ENCODE peak calls at places on chromosomes 16 and 17, in ten cellular contexts. One of them, this sample, is unnamed.

GRCh38 chr16:3235856-3236669 is 1.1 kb upstream of the ZNF200 start:
- DNase-seq in NCI-H524: no peak
- DNase-seq in stimulated activated CD8-positive, alpha-beta memory T cell treated with anti-CD3 and anti-CD28 coated beads, Interleukin-2, amount 100 ng/mL, for 1 hour: no peak
- DNase-seq in A172: no peak
- DNase-seq in substantia nigra: no peak
- DNase-seq in suprapubic skin: no peak
- DNase-seq in B cell: no peak
- DNase-seq in NCI-H2081: no peak
- DNase-seq in HAP-1: no peak
- DNase-seq in T-helper 2 cell: peak
- DNase-seq in this sample: no peak

GRCh38 chr16:5604770-5605169 is 507.2 kb upstream of the EEF2KMT start:
- DNase-seq in suprapubic skin: no peak
- DNase-seq in NCI-H2081: no peak
- DNase-seq in HAP-1: no peak
- DNase-seq in A172: no peak
- DNase-seq in stimulated activated CD8-positive, alpha-beta memory T cell treated with anti-CD3 and anti-CD28 coated beads, Interleukin-2, amount 100 ng/mL, for 1 hour: no peak
- DNase-seq in T-helper 2 cell: no peak
- DNase-seq in substantia nigra: no peak
- DNase-seq in B cell: no peak
- DNase-seq in NCI-H524: no peak
- DNase-seq in this sample: no peak

GRCh38 chr17:69062860-69063621 is 2.3 kb upstream of the ABCA9 start:
- DNase-seq in T-helper 2 cell: no peak
- DNase-seq in HAP-1: no peak
- DNase-seq in substantia nigra: no peak
- DNase-seq in stimulated activated CD8-positive, alpha-beta memory T cell treated with anti-CD3 and anti-CD28 coated beads, Interleukin-2, amount 100 ng/mL, for 1 hour: no peak
- DNase-seq in NCI-H2081: no peak
- DNase-seq in A172: no peak
- DNase-seq in suprapubic skin: no peak
- DNase-seq in NCI-H524: no peak
- DNase-seq in B cell: no peak
- DNase-seq in this sample: no peak

GRCh38 chr17:32461498-32461852 is 17.2 kb downstream of the PSMD11 start:
- DNase-seq in T-helper 2 cell: no peak
- DNase-seq in stimulated activated CD8-positive, alpha-beta memory T cell treated with anti-CD3 and anti-CD28 coated beads, Interleukin-2, amount 100 ng/mL, for 1 hour: no peak
- DNase-seq in NCI-H524: no peak
- DNase-seq in HAP-1: no peak
- DNase-seq in substantia nigra: no peak
- DNase-seq in NCI-H2081: no peak
- DNase-seq in B cell: no peak
- DNase-seq in A172: no peak
- DNase-seq in suprapubic skin: no peak
- DNase-seq in this sample: no peak

GRCh38 chr17:58060596-58061191 is 22.5 kb upstream of the DYNLL2 start:
- DNase-seq in NCI-H2081: peak
- DNase-seq in NCI-H524: no peak
- DNase-seq in HAP-1: no peak
- DNase-seq in T-helper 2 cell: no peak
- DNase-seq in B cell: no peak
- DNase-seq in suprapubic skin: no peak
- DNase-seq in A172: peak
- DNase-seq in substantia nigra: no peak
- DNase-seq in stimulated activated CD8-positive, alpha-beta memory T cell treated with anti-CD3 and anti-CD28 coated beads, Interleukin-2, amount 100 ng/mL, for 1 hour: no peak
- DNase-seq in this sample: no peak

GRCh38 chr17:2883544-2884203 is 87.4 kb downstream of the RAP1GAP2 start:
- DNase-seq in B cell: no peak
- DNase-seq in NCI-H2081: no peak
- DNase-seq in suprapubic skin: no peak
- DNase-seq in substantia nigra: no peak
- DNase-seq in T-helper 2 cell: no peak
- DNase-seq in A172: peak
- DNase-seq in HAP-1: peak
- DNase-seq in stimulated activated CD8-positive, alpha-beta memory T cell treated with anti-CD3 and anti-CD28 coated beads, Interleukin-2, amount 100 ng/mL, for 1 hour: no peak
- DNase-seq in NCI-H524: peak
- DNase-seq in this sample: no peak

GRCh38 chr16:20352615-20353014 is at the start of gene UMOD:
- DNase-seq in A172: no peak
- DNase-seq in stimulated activated CD8-positive, alpha-beta memory T cell treated with anti-CD3 and anti-CD28 coated beads, Interleukin-2, amount 100 ng/mL, for 1 hour: no peak
- DNase-seq in NCI-H2081: no peak
- DNase-seq in substantia nigra: no peak
- DNase-seq in B cell: no peak
- DNase-seq in suprapubic skin: no peak
- DNase-seq in HAP-1: no peak
- DNase-seq in T-helper 2 cell: no peak
- DNase-seq in NCI-H524: no peak
- DNase-seq in this sample: no peak

GRCh38 chr17:61398721-61399130 is 917 bp upstream of the TBX2 start:
- DNase-seq in T-helper 2 cell: no peak
- DNase-seq in stimulated activated CD8-positive, alpha-beta memory T cell treated with anti-CD3 and anti-CD28 coated beads, Interleukin-2, amount 100 ng/mL, for 1 hour: no peak
- DNase-seq in substantia nigra: no peak
- DNase-seq in NCI-H2081: no peak
- DNase-seq in HAP-1: no peak
- DNase-seq in NCI-H524: no peak
- DNase-seq in B cell: peak
- DNase-seq in suprapubic skin: no peak
- DNase-seq in A172: no peak
- DNase-seq in this sample: no peak

GRCh38 chr16:26204138-26204537 is 512.4 kb downstream of the HS3ST4 start:
- DNase-seq in T-helper 2 cell: no peak
- DNase-seq in NCI-H2081: no peak
- DNase-seq in B cell: no peak
- DNase-seq in NCI-H524: no peak
- DNase-seq in suprapubic skin: no peak
- DNase-seq in stimulated activated CD8-positive, alpha-beta memory T cell treated with anti-CD3 and anti-CD28 coated beads, Interleukin-2, amount 100 ng/mL, for 1 hour: no peak
- DNase-seq in A172: no peak
- DNase-seq in substantia nigra: no peak
- DNase-seq in HAP-1: no peak
- DNase-seq in this sample: no peak

GRCh38 chr16:85231959-85232358 is 119.7 kb upstream of the CIBAR2 start:
- DNase-seq in NCI-H524: no peak
- DNase-seq in A172: no peak
- DNase-seq in HAP-1: no peak
- DNase-seq in T-helper 2 cell: no peak
- DNase-seq in suprapubic skin: no peak
- DNase-seq in substantia nigra: no peak
- DNase-seq in stimulated activated CD8-positive, alpha-beta memory T cell treated with anti-CD3 and anti-CD28 coated beads, Interleukin-2, amount 100 ng/mL, for 1 hour: no peak
- DNase-seq in B cell: peak
- DNase-seq in NCI-H2081: no peak
- DNase-seq in this sample: no peak

GRCh38 chr16:22641030-22641671 is 130.5 kb downstream of the NPIPB5 start:
- DNase-seq in A172: peak
- DNase-seq in stimulated activated CD8-positive, alpha-beta memory T cell treated with anti-CD3 and anti-CD28 coated beads, Interleukin-2, amount 100 ng/mL, for 1 hour: no peak
- DNase-seq in NCI-H524: no peak
- DNase-seq in NCI-H2081: no peak
- DNase-seq in HAP-1: no peak
- DNase-seq in suprapubic skin: no peak
- DNase-seq in substantia nigra: no peak
- DNase-seq in B cell: no peak
- DNase-seq in T-helper 2 cell: no peak
- DNase-seq in this sample: no peak

GRCh38 chr16:75486666-75487313 is 8.5 kb downstream of the CHST6 start:
- DNase-seq in NCI-H524: no peak
- DNase-seq in stimulated activated CD8-positive, alpha-beta memory T cell treated with anti-CD3 and anti-CD28 coated beads, Interleukin-2, amount 100 ng/mL, for 1 hour: no peak
- DNase-seq in HAP-1: no peak
- DNase-seq in A172: no peak
- DNase-seq in substantia nigra: no peak
- DNase-seq in suprapubic skin: no peak
- DNase-seq in T-helper 2 cell: no peak
- DNase-seq in B cell: no peak
- DNase-seq in NCI-H2081: no peak
- DNase-seq in this sample: no peak

This sample was measured in 8988T.